ENCODE peak calls at places on chromosomes 13 and 19, in four cellular contexts. N is natural killer cell treated with Interleukin-12 subunit alpha and Interleukin-12 subunit beta and Interleukin-15 and Interleukin-18, amount 100 ng/mL, for 72 hours; V is heart right ventricle; L is amygdala. T is an unnamed sample.

GRCh38 chr13:59774511-59774911 is 389.2 kb downstream of the DIAPH3 start:
- DNase-seq in L (no peak), N (no peak), V (no peak), T (no peak)

GRCh38 chr19:2812414-2813234 is 7.0 kb upstream of the ZNF554 start:
- DNase-seq in L (no peak), V (no peak), N (no peak), T (no peak)

GRCh38 chr13:106597190-106597589 is 29.3 kb upstream of the ARGLU1 start:
- DNase-seq in N (no peak), L (no peak), V (peak; percentile 66), T (peak; percentile 71)

GRCh38 chr13:98919566-98919965 is 58.3 kb downstream of the DOCK9 start:
- DNase-seq in V (no peak), L (no peak), N (no peak), T (no peak)

GRCh38 chr13:70117506-70117905 is 9.3 kb upstream of the KLHL1 start:
- DNase-seq in N (no peak), L (no peak), V (no peak), T (no peak)

GRCh38 chr13:31477961-31478360 is 261.4 kb upstream of the RXFP2 start:
- DNase-seq in V (no peak), L (no peak), N (no peak), T (no peak)

GRCh38 chr19:38907670-38908069 is 4.3 kb downstream of the CCER2 start:
- DNase-seq in N (no peak), L (no peak), V (no peak), T (no peak)

GRCh38 chr13:66367356-66367755 is 862.8 kb downstream of the PCDH9 start:
- DNase-seq in N (no peak), V (no peak), L (no peak), T (no peak)

GRCh38 chr13:29597701-29598100 is 2.2 kb upstream of the SLC7A1 start:
- DNase-seq in L (no peak), V (no peak), N (no peak), T (no peak)

GRCh38 chr19:13881231-13881691 is 4.3 kb downstream of the NANOS3 start:
- DNase-seq in V (no peak), L (no peak), N (no peak), T (no peak)

GRCh38 chr19:14435320-14436050 is 2.4 kb downstream of the PKN1 start:
- DNase-seq in N (no peak), V (no peak), L (no peak), T (no peak)

GRCh38 chr13:31747966-31748365 is 8.6 kb downstream of the RXFP2 start:
- DNase-seq in V (no peak), L (no peak), N (no peak), T (no peak)

GRCh38 chr19:14089412-14089661 is 1.2 kb downstream of the SAMD1 start:
- DNase-seq in V (no peak), N (no peak), L (no peak), T (no peak)

GRCh38 chr19:42042455-42043170 is 27.4 kb downstream of the GRIK5 start:
- DNase-seq in L (no peak), V (no peak), N (no peak), T (no peak)

GRCh38 chr13:21435710-21436151 is 23.4 kb downstream of the ZDHHC20 start:
- DNase-seq in V (peak; percentile 70), N (peak; percentile 80), L (peak; percentile 11), T (peak; percentile 75)

GRCh38 chr13:73741111-73741510 is 393.1 kb downstream of the KLF12 start:
- DNase-seq in V (no peak), L (no peak), N (no peak), T (no peak)

GRCh38 chr19:3664879-3665642 is 35.2 kb downstream of the PIP5K1C start:
- DNase-seq in V (no peak), N (no peak), L (no peak), T (no peak)

GRCh38 chr13:40087021-40088002 is 431.9 kb downstream of the COG6 start:
- DNase-seq in V (no peak), L (no peak), N (no peak), T (no peak)

GRCh38 chr13:80877209-80877943 is 536.5 kb upstream of the SPRY2 start:
- DNase-seq in V (no peak), L (no peak), N (no peak), T (no peak)

GRCh38 chr13:70107498-70108271 is at the start of gene ATXN8OS:
- DNase-seq in N (no peak), V (no peak), L (no peak), T (peak; percentile 72)

GRCh38 chr19:18204394-18205179 is 745 bp upstream of the RAB3A start:
- DNase-seq in V (peak; percentile 80), N (no peak), L (peak; percentile 63), T (no peak)

GRCh38 chr19:47779524-47780214 is 1.2 kb downstream of the SELENOW start:
- DNase-seq in L (peak; percentile 18), V (peak; percentile 87), N (no peak), T (peak; percentile 77)

GRCh38 chr19:11198769-11199469 is 1.6 kb upstream of the KANK2 start:
- DNase-seq in L (no peak), V (no peak), N (no peak), T (no peak)

GRCh38 chr19:6464070-6464873 is at the start of gene CRB3:
- DNase-seq in N (no peak), V (no peak), L (peak; percentile 14), T (no peak)